ENCODE peak calls at places on chromosomes 7 and 10, in five cellular contexts. R is stimulated activated CD4-positive, alpha-beta T cell treated with anti-CD3 and anti-CD28 coated beads, Interleukin-2, amount 100 ng/mL, for 24 hours; O is GM18507; L is aorta; P is anterior cingulate cortex. J is an unnamed sample.
A peak's percentile ranks its signal among the peaks of the same experiment; 100 is the strongest.

GRCh38 chr7:36048141-36048901 is 104.7 kb upstream of the EEPD1 start:
- DNase-seq in O (no peak), P (no peak), L (no peak), R (no peak), J (no peak)

GRCh38 chr7:21352540-21353387 is 75.1 kb upstream of the SP4 start:
- DNase-seq in L (no peak), R (no peak), P (no peak), O (peak; percentile 39), J (no peak)

GRCh38 chr7:6074612-6075380 is 43.6 kb downstream of the ANKRD61 start:
- DNase-seq in P (no peak), O (no peak), R (no peak), L (no peak), J (no peak)

GRCh38 chr7:136509466-136509865 is 359.0 kb upstream of the CHRM2 start:
- DNase-seq in P (no peak), L (no peak), R (no peak), O (no peak), J (no peak)

GRCh38 chr10:65235266-65235665 is 1690.6 kb upstream of the LRRTM3 start:
- DNase-seq in R (no peak), L (no peak), P (no peak), O (no peak), J (no peak)

GRCh38 chr10:103847909-103848468 is 7.4 kb downstream of the SH3PXD2A start:
- DNase-seq in R (no peak), P (no peak), O (no peak), L (no peak), J (no peak)

GRCh38 chr10:72455889-72456588 is 101.3 kb upstream of the DNAJB12 start:
- DNase-seq in O (no peak), P (no peak), L (no peak), R (no peak), J (no peak)

GRCh38 chr10:96025566-96025965 is 17.8 kb upstream of the CCNJ start:
- DNase-seq in O (no peak), P (no peak), R (no peak), L (no peak), J (no peak)

GRCh38 chr10:74079914-74080590 is 70.6 kb downstream of the AP3M1 start:
- DNase-seq in L (no peak), O (no peak), R (no peak), P (no peak), J (no peak)

GRCh38 chr7:142754681-142755575 is 5.7 kb downstream of the PRSS1 start:
- DNase-seq in O (no peak), R (no peak), L (no peak), P (no peak), J (no peak)

GRCh38 chr7:108026116-108026515 is 23.2 kb upstream of the LAMB1 start:
- DNase-seq in P (no peak), O (no peak), R (no peak), L (no peak), J (no peak)

GRCh38 chr10:6400331-6400730 is 179.7 kb downstream of the PRKCQ start:
- DNase-seq in R (no peak), O (no peak), L (no peak), P (no peak), J (peak; percentile 39)

J was measured in tibial artery.